ENCODE peak calls at places on chromosomes 4 and X, in seven cellular contexts. X is NCI-H2107, J is fibroblast of mammary gland, O is A673, C is NAMALWA, B is non-pigmented ciliary epithelial cell, H is kidney epithelial cell. Q is an unnamed sample.

GRCh38 chr4:105520819-105521790 is 31.3 kb upstream of the ARHGEF38 start:
- DNase-seq in X (no peak), J (peak), O (peak), C (peak), B (peak), H (peak), Q (no peak)

GRCh38 chrX:19751068-19751467 is 136.3 kb downstream of the SH3KBP1 start:
- DNase-seq in X (no peak), J (no peak), O (no peak), C (no peak), B (no peak), H (no peak), Q (no peak)

GRCh38 chrX:150683536-150684146 is 9.6 kb upstream of the MTMR1 start:
- DNase-seq in X (no peak), J (peak), O (peak), C (peak), B (no peak), H (no peak), Q (no peak)

GRCh38 chr4:94650690-94651089 is 107.1 kb upstream of the BMPR1B start:
- DNase-seq in X (no peak), J (peak), O (no peak), C (no peak), B (no peak), H (no peak), Q (no peak)

GRCh38 chrX:68930576-68931317 is 101.9 kb downstream of the EFNB1 start:
- DNase-seq in X (no peak), J (no peak), O (no peak), C (no peak), B (no peak), H (no peak), Q (no peak)

GRCh38 chr4:151990201-151990600 is 229.4 kb upstream of the GATB start:
- DNase-seq in X (no peak), J (peak), O (peak), C (no peak), B (no peak), H (peak), Q (no peak)

GRCh38 chr4:7384003-7384928 is 50.5 kb downstream of the PSAPL1 start:
- DNase-seq in X (no peak), J (no peak), O (no peak), C (no peak), B (no peak), H (no peak), Q (no peak)

GRCh38 chr4:93416337-93417102 is 412.0 kb upstream of the ATOH1 start:
- DNase-seq in X (no peak), J (no peak), O (no peak), C (no peak), B (no peak), H (no peak), Q (no peak)

GRCh38 chr4:123025398-123025797 is 103.0 kb upstream of the NUDT6 start:
- DNase-seq in X (no peak), J (no peak), O (no peak), C (no peak), B (no peak), H (no peak), Q (no peak)

GRCh38 chrX:16357902-16358301 is 190.6 kb downstream of the MAGEB17 start:
- DNase-seq in X (no peak), J (no peak), O (no peak), C (no peak), B (no peak), H (no peak), Q (no peak)

GRCh38 chr4:65865489-65865888 is 195.2 kb upstream of the EPHA5 start:
- DNase-seq in X (no peak), J (peak), O (peak), C (peak), B (no peak), H (no peak), Q (no peak)

GRCh38 chr4:67912051-67912450 is 28.2 kb upstream of the TMPRSS11D start:
- DNase-seq in X (no peak), J (no peak), O (no peak), C (no peak), B (no peak), H (no peak), Q (no peak)

GRCh38 chr4:80154547-80154933 is 42.8 kb upstream of the PRDM8 start:
- DNase-seq in X (no peak), J (no peak), O (no peak), C (no peak), B (no peak), H (no peak), Q (no peak)

GRCh38 chr4:55396305-55397023 is 707 bp downstream of the TMEM165 start:
- DNase-seq in X (no peak), J (peak), O (peak), C (peak), B (no peak), H (no peak), Q (peak)

GRCh38 chr4:102505708-102506107 is 4.5 kb downstream of the NFKB1 start:
- DNase-seq in X (no peak), J (no peak), O (no peak), C (no peak), B (no peak), H (no peak), Q (no peak)

GRCh38 chr4:152698012-152698499 is 18.3 kb upstream of the TMEM154 start:
- DNase-seq in X (no peak), J (no peak), O (no peak), C (no peak), B (no peak), H (no peak), Q (no peak)

GRCh38 chr4:43351970-43352806 is 459.7 kb downstream of the GRXCR1 start:
- DNase-seq in X (no peak), J (peak), O (no peak), C (no peak), B (no peak), H (no peak), Q (no peak)

GRCh38 chrX:154051210-154051810 is 31.6 kb upstream of the IRAK1 start:
- DNase-seq in X (peak), J (peak), O (peak), C (peak), B (no peak), H (no peak), Q (peak)

GRCh38 chr4:141599853-141600252 is 36.5 kb upstream of the IL15 start:
- DNase-seq in X (no peak), J (peak), O (no peak), C (no peak), B (no peak), H (no peak), Q (no peak)

GRCh38 chrX:124208675-124209074 is 123.8 kb upstream of the TEX13D start:
- DNase-seq in X (no peak), J (no peak), O (peak), C (no peak), B (no peak), H (no peak), Q (no peak)

GRCh38 chr4:168717852-168718251 is 221.0 kb downstream of the PALLD start:
- DNase-seq in X (no peak), J (peak), O (no peak), C (no peak), B (no peak), H (no peak), Q (no peak)

GRCh38 chr4:95204267-95204835 is 344.4 kb downstream of the UNC5C start:
- DNase-seq in X (no peak), J (no peak), O (no peak), C (no peak), B (no peak), H (no peak), Q (no peak)

GRCh38 chrX:46965125-46965758 is 53.0 kb downstream of the JADE3 start:
- DNase-seq in X (no peak), J (peak), O (peak), C (no peak), B (peak), H (no peak), Q (no peak)

GRCh38 chr4:96603635-96604034 is 763.7 kb downstream of the PDHA2 start:
- DNase-seq in X (no peak), J (no peak), O (no peak), C (no peak), B (no peak), H (no peak), Q (no peak)

GRCh38 chrX:41781500-41781899 is 57.5 kb downstream of the GPR82 start:
- DNase-seq in X (peak), J (peak), O (peak), C (peak), B (no peak), H (no peak), Q (no peak)

GRCh38 chrX:51459125-51459524 is 37.3 kb downstream of the NUDT11 start:
- DNase-seq in X (no peak), J (peak), O (peak), C (peak), B (no peak), H (no peak), Q (no peak)

GRCh38 chrX:17590892-17591740 is 146.2 kb upstream of the SCML1 start:
- DNase-seq in X (peak), J (peak), O (peak), C (peak), B (no peak), H (peak), Q (peak)

GRCh38 chr4:99845708-99846469 is 29.3 kb downstream of the DAPP1 start:
- DNase-seq in X (no peak), J (no peak), O (no peak), C (no peak), B (no peak), H (no peak), Q (no peak)

GRCh38 chr4:45294464-45294863 is 568.1 kb upstream of the GNPDA2 start:
- DNase-seq in X (no peak), J (no peak), O (no peak), C (no peak), B (no peak), H (no peak), Q (no peak)

GRCh38 chr4:87330761-87331160 is 8.1 kb upstream of the HSD17B13 start:
- DNase-seq in X (no peak), J (no peak), O (no peak), C (no peak), B (no peak), H (no peak), Q (no peak)

GRCh38 chrX:41828821-41829220 is 94.5 kb downstream of the CASK start:
- DNase-seq in X (no peak), J (peak), O (no peak), C (no peak), B (no peak), H (no peak), Q (no peak)

GRCh38 chr4:29560452-29560851 is 1159.7 kb upstream of the PCDH7 start:
- DNase-seq in X (no peak), J (peak), O (no peak), C (no peak), B (peak), H (peak), Q (no peak)

GRCh38 chrX:64389489-64389888 is 5.8 kb downstream of the MTMR8 start:
- DNase-seq in X (no peak), J (no peak), O (no peak), C (no peak), B (no peak), H (no peak), Q (no peak)

GRCh38 chr4:1218892-1219552 is 29.9 kb downstream of the CTBP1 start:
- DNase-seq in X (no peak), J (no peak), O (no peak), C (peak), B (no peak), H (no peak), Q (no peak)

GRCh38 chrX:42797646-42798045 is 19.7 kb upstream of the PPP1R2C start:
- DNase-seq in X (no peak), J (peak), O (peak), C (no peak), B (no peak), H (no peak), Q (no peak)

GRCh38 chr4:83074086-83074704 is 39.2 kb downstream of the COPS4 start:
- DNase-seq in X (no peak), J (peak), O (peak), C (peak), B (peak), H (peak), Q (no peak)

GRCh38 chr4:80926446-80926845 is 104.1 kb upstream of the BMP3 start:
- DNase-seq in X (no peak), J (peak), O (no peak), C (no peak), B (no peak), H (no peak), Q (no peak)

Q was measured in left lung.